ENCODE peak calls at places on chromosomes 5 and 9, in five cellular contexts. One of them, this sample, is unnamed.
A peak's percentile ranks its signal among the peaks of the same experiment; 100 is the strongest.

GRCh38 chr5:74240783-74241750 is 399.5 kb downstream of the ENC1 start:
- DNase-seq in nephron progenitor cell: no peak
- DNase-seq in effector memory CD4-positive, alpha-beta T cell: no peak
- DNase-seq in NCI-H187 treated with DMSO at 0.1 percent for 48 hours: no peak
- DNase-seq in foreskin melanocyte: no peak
- DNase-seq in this sample: no peak

GRCh38 chr9:124707667-124708066 is 63.4 kb downstream of the NR6A1 start:
- DNase-seq in NCI-H187 treated with DMSO at 0.1 percent for 48 hours: no peak
- DNase-seq in effector memory CD4-positive, alpha-beta T cell: no peak
- DNase-seq in nephron progenitor cell: no peak
- DNase-seq in foreskin melanocyte: no peak
- DNase-seq in this sample: no peak

GRCh38 chr5:5649641-5650040 is 227.2 kb downstream of the ICE1 start:
- DNase-seq in NCI-H187 treated with DMSO at 0.1 percent for 48 hours: no peak
- DNase-seq in foreskin melanocyte: no peak
- DNase-seq in nephron progenitor cell: no peak
- DNase-seq in effector memory CD4-positive, alpha-beta T cell: no peak
- DNase-seq in this sample: no peak

GRCh38 chr5:140594169-140594568 is 29.5 kb downstream of the SLC35A4 start:
- DNase-seq in NCI-H187 treated with DMSO at 0.1 percent for 48 hours: no peak
- DNase-seq in foreskin melanocyte: no peak
- DNase-seq in nephron progenitor cell: no peak
- DNase-seq in effector memory CD4-positive, alpha-beta T cell: no peak
- DNase-seq in this sample: no peak

GRCh38 chr9:23850242-23851023 is 24.4 kb upstream of the ELAVL2 start:
- DNase-seq in foreskin melanocyte: no peak
- DNase-seq in nephron progenitor cell: peak; percentile 56
- DNase-seq in effector memory CD4-positive, alpha-beta T cell: no peak
- DNase-seq in NCI-H187 treated with DMSO at 0.1 percent for 48 hours: no peak
- DNase-seq in this sample: no peak

GRCh38 chr5:137179203-137179602 is 319.9 kb downstream of the SPOCK1 start:
- DNase-seq in NCI-H187 treated with DMSO at 0.1 percent for 48 hours: no peak
- DNase-seq in effector memory CD4-positive, alpha-beta T cell: no peak
- DNase-seq in nephron progenitor cell: no peak
- DNase-seq in foreskin melanocyte: no peak
- DNase-seq in this sample: no peak

GRCh38 chr5:170312666-170313065 is 15.1 kb upstream of the LCP2 start:
- DNase-seq in effector memory CD4-positive, alpha-beta T cell: peak; percentile 71
- DNase-seq in foreskin melanocyte: no peak
- DNase-seq in nephron progenitor cell: no peak
- DNase-seq in NCI-H187 treated with DMSO at 0.1 percent for 48 hours: no peak
- DNase-seq in this sample: peak; percentile 79

GRCh38 chr9:19161257-19162025 is 34.1 kb upstream of the PLIN2 start:
- DNase-seq in foreskin melanocyte: peak; percentile 91
- DNase-seq in NCI-H187 treated with DMSO at 0.1 percent for 48 hours: no peak
- DNase-seq in nephron progenitor cell: no peak
- DNase-seq in effector memory CD4-positive, alpha-beta T cell: peak; percentile 18
- DNase-seq in this sample: peak; percentile 99

GRCh38 chr5:150616506-150616905 is 24.0 kb upstream of the SYNPO start:
- DNase-seq in nephron progenitor cell: no peak
- DNase-seq in effector memory CD4-positive, alpha-beta T cell: no peak
- DNase-seq in NCI-H187 treated with DMSO at 0.1 percent for 48 hours: no peak
- DNase-seq in foreskin melanocyte: no peak
- DNase-seq in this sample: no peak

GRCh38 chr5:76305264-76305663 is 97.8 kb upstream of the IQGAP2 start:
- DNase-seq in nephron progenitor cell: no peak
- DNase-seq in effector memory CD4-positive, alpha-beta T cell: no peak
- DNase-seq in NCI-H187 treated with DMSO at 0.1 percent for 48 hours: no peak
- DNase-seq in foreskin melanocyte: no peak
- DNase-seq in this sample: no peak

GRCh38 chr9:128903871-128904371 is 16.9 kb upstream of the PHYHD1 start:
- DNase-seq in foreskin melanocyte: no peak
- DNase-seq in effector memory CD4-positive, alpha-beta T cell: no peak
- DNase-seq in nephron progenitor cell: no peak
- DNase-seq in NCI-H187 treated with DMSO at 0.1 percent for 48 hours: no peak
- DNase-seq in this sample: peak; percentile 42

GRCh38 chr5:81334304-81335061 is 33.1 kb downstream of the ZCCHC9 start:
- DNase-seq in NCI-H187 treated with DMSO at 0.1 percent for 48 hours: no peak
- DNase-seq in effector memory CD4-positive, alpha-beta T cell: no peak
- DNase-seq in foreskin melanocyte: no peak
- DNase-seq in nephron progenitor cell: no peak
- DNase-seq in this sample: peak; percentile 42

GRCh38 chr9:113957778-113958430 is 81.8 kb downstream of the ZNF618 start:
- DNase-seq in nephron progenitor cell: no peak
- DNase-seq in NCI-H187 treated with DMSO at 0.1 percent for 48 hours: no peak
- DNase-seq in foreskin melanocyte: peak; percentile 57
- DNase-seq in effector memory CD4-positive, alpha-beta T cell: no peak
- DNase-seq in this sample: peak; percentile 92

GRCh38 chr5:43313854-43314457 is 744 bp upstream of the HMGCS1 start:
- DNase-seq in effector memory CD4-positive, alpha-beta T cell: no peak
- DNase-seq in NCI-H187 treated with DMSO at 0.1 percent for 48 hours: no peak
- DNase-seq in nephron progenitor cell: no peak
- DNase-seq in foreskin melanocyte: no peak
- DNase-seq in this sample: peak; percentile 57

GRCh38 chr5:138974227-138975063 is 99.3 kb upstream of the LRRTM2 start:
- DNase-seq in NCI-H187 treated with DMSO at 0.1 percent for 48 hours: no peak
- DNase-seq in effector memory CD4-positive, alpha-beta T cell: no peak
- DNase-seq in nephron progenitor cell: peak; percentile 44
- DNase-seq in foreskin melanocyte: peak; percentile 68
- DNase-seq in this sample: peak; percentile 84

GRCh38 chr9:96320749-96321280 is 18.8 kb upstream of the HSD17B3 start:
- DNase-seq in nephron progenitor cell: no peak
- DNase-seq in effector memory CD4-positive, alpha-beta T cell: no peak
- DNase-seq in foreskin melanocyte: no peak
- DNase-seq in NCI-H187 treated with DMSO at 0.1 percent for 48 hours: no peak
- DNase-seq in this sample: no peak

GRCh38 chr9:138114501-138115245 is 237.1 kb downstream of the CACNA1B start:
- DNase-seq in foreskin melanocyte: no peak
- DNase-seq in effector memory CD4-positive, alpha-beta T cell: no peak
- DNase-seq in nephron progenitor cell: no peak
- DNase-seq in NCI-H187 treated with DMSO at 0.1 percent for 48 hours: no peak
- DNase-seq in this sample: no peak

GRCh38 chr9:120839146-120839545 is 3.6 kb downstream of the PSMD5 start:
- DNase-seq in effector memory CD4-positive, alpha-beta T cell: no peak
- DNase-seq in foreskin melanocyte: no peak
- DNase-seq in nephron progenitor cell: no peak
- DNase-seq in NCI-H187 treated with DMSO at 0.1 percent for 48 hours: no peak
- DNase-seq in this sample: no peak

GRCh38 chr5:24783596-24783995 is 138.8 kb upstream of the CDH10 start:
- DNase-seq in foreskin melanocyte: no peak
- DNase-seq in nephron progenitor cell: no peak
- DNase-seq in effector memory CD4-positive, alpha-beta T cell: no peak
- DNase-seq in NCI-H187 treated with DMSO at 0.1 percent for 48 hours: no peak
- DNase-seq in this sample: no peak

GRCh38 chr9:116329470-116329869 is 175.9 kb downstream of the PAPPA start:
- DNase-seq in effector memory CD4-positive, alpha-beta T cell: no peak
- DNase-seq in NCI-H187 treated with DMSO at 0.1 percent for 48 hours: no peak
- DNase-seq in foreskin melanocyte: no peak
- DNase-seq in nephron progenitor cell: no peak
- DNase-seq in this sample: no peak

GRCh38 chr5:126961702-126962101 is 68.7 kb downstream of the MARCHF3 start:
- DNase-seq in foreskin melanocyte: no peak
- DNase-seq in effector memory CD4-positive, alpha-beta T cell: no peak
- DNase-seq in NCI-H187 treated with DMSO at 0.1 percent for 48 hours: no peak
- DNase-seq in nephron progenitor cell: no peak
- DNase-seq in this sample: peak; percentile 55

GRCh38 chr5:3740546-3741371 is 145.1 kb downstream of the IRX1 start:
- DNase-seq in nephron progenitor cell: no peak
- DNase-seq in effector memory CD4-positive, alpha-beta T cell: no peak
- DNase-seq in NCI-H187 treated with DMSO at 0.1 percent for 48 hours: no peak
- DNase-seq in foreskin melanocyte: no peak
- DNase-seq in this sample: no peak

GRCh38 chr5:101878190-101878589 is 417.9 kb downstream of the SLCO4C1 start:
- DNase-seq in foreskin melanocyte: no peak
- DNase-seq in NCI-H187 treated with DMSO at 0.1 percent for 48 hours: no peak
- DNase-seq in nephron progenitor cell: no peak
- DNase-seq in effector memory CD4-positive, alpha-beta T cell: no peak
- DNase-seq in this sample: no peak

GRCh38 chr5:129716235-129717030 is 31.5 kb upstream of the MINAR2 start:
- DNase-seq in effector memory CD4-positive, alpha-beta T cell: no peak
- DNase-seq in foreskin melanocyte: no peak
- DNase-seq in NCI-H187 treated with DMSO at 0.1 percent for 48 hours: no peak
- DNase-seq in nephron progenitor cell: no peak
- DNase-seq in this sample: peak; percentile 52

GRCh38 chr9:36632892-36633291 is 60.2 kb downstream of the MELK start:
- DNase-seq in nephron progenitor cell: no peak
- DNase-seq in foreskin melanocyte: no peak
- DNase-seq in effector memory CD4-positive, alpha-beta T cell: no peak
- DNase-seq in NCI-H187 treated with DMSO at 0.1 percent for 48 hours: no peak
- DNase-seq in this sample: peak; percentile 42

GRCh38 chr5:132773114-132773513 is 3.9 kb downstream of the SEPTIN8 start:
- DNase-seq in effector memory CD4-positive, alpha-beta T cell: no peak
- DNase-seq in nephron progenitor cell: no peak
- DNase-seq in foreskin melanocyte: no peak
- DNase-seq in NCI-H187 treated with DMSO at 0.1 percent for 48 hours: no peak
- DNase-seq in this sample: no peak

GRCh38 chr9:129630967-129631672 is 5.2 kb downstream of the NTMT1 start:
- DNase-seq in foreskin melanocyte: no peak
- DNase-seq in effector memory CD4-positive, alpha-beta T cell: no peak
- DNase-seq in nephron progenitor cell: no peak
- DNase-seq in NCI-H187 treated with DMSO at 0.1 percent for 48 hours: no peak
- DNase-seq in this sample: peak; percentile 65

GRCh38 chr9:33263131-33263935 is 1.2 kb downstream of the BAG1 start:
- DNase-seq in NCI-H187 treated with DMSO at 0.1 percent for 48 hours: no peak
- DNase-seq in foreskin melanocyte: peak; percentile 25
- DNase-seq in nephron progenitor cell: no peak
- DNase-seq in effector memory CD4-positive, alpha-beta T cell: no peak
- DNase-seq in this sample: peak; percentile 33

GRCh38 chr9:93508207-93508606 is 54.8 kb upstream of the FAM120AOS start:
- DNase-seq in nephron progenitor cell: no peak
- DNase-seq in effector memory CD4-positive, alpha-beta T cell: no peak
- DNase-seq in foreskin melanocyte: no peak
- DNase-seq in NCI-H187 treated with DMSO at 0.1 percent for 48 hours: no peak
- DNase-seq in this sample: no peak

GRCh38 chr5:78538240-78538850 is 110.2 kb downstream of the LHFPL2 start:
- DNase-seq in foreskin melanocyte: no peak
- DNase-seq in effector memory CD4-positive, alpha-beta T cell: no peak
- DNase-seq in nephron progenitor cell: no peak
- DNase-seq in NCI-H187 treated with DMSO at 0.1 percent for 48 hours: no peak
- DNase-seq in this sample: no peak

GRCh38 chr5:131270809-131271208 is 7.0 kb downstream of the CDC42SE2 start:
- DNase-seq in nephron progenitor cell: no peak
- DNase-seq in effector memory CD4-positive, alpha-beta T cell: no peak
- DNase-seq in foreskin melanocyte: no peak
- DNase-seq in NCI-H187 treated with DMSO at 0.1 percent for 48 hours: no peak
- DNase-seq in this sample: no peak

GRCh38 chr9:96067004-96067403 is 191.5 kb downstream of the ERCC6L2 start:
- DNase-seq in nephron progenitor cell: no peak
- DNase-seq in foreskin melanocyte: no peak
- DNase-seq in NCI-H187 treated with DMSO at 0.1 percent for 48 hours: no peak
- DNase-seq in effector memory CD4-positive, alpha-beta T cell: no peak
- DNase-seq in this sample: peak; percentile 38

GRCh38 chr9:130539473-130540223 is 39.7 kb upstream of the FUBP3 start:
- DNase-seq in NCI-H187 treated with DMSO at 0.1 percent for 48 hours: no peak
- DNase-seq in foreskin melanocyte: no peak
- DNase-seq in nephron progenitor cell: no peak
- DNase-seq in effector memory CD4-positive, alpha-beta T cell: no peak
- DNase-seq in this sample: peak; percentile 85

GRCh38 chr5:150192462-150192861 is 2.6 kb downstream of the SLC6A7 start:
- DNase-seq in NCI-H187 treated with DMSO at 0.1 percent for 48 hours: no peak
- DNase-seq in effector memory CD4-positive, alpha-beta T cell: no peak
- DNase-seq in foreskin melanocyte: no peak
- DNase-seq in nephron progenitor cell: no peak
- DNase-seq in this sample: no peak